ENCODE peak calls at places on chromosomes 4 and X, in four cellular contexts. B, U, W and T are unnamed samples.

GRCh38 chr4:25814737-25815136 is 48.1 kb downstream of the SEL1L3 start:
- DNase-seq in B (no peak), U (no peak), W (no peak), T (no peak)

GRCh38 chr4:24477919-24478318 is 106.4 kb downstream of the DHX15 start:
- DNase-seq in W (no peak), B (no peak), U (peak), T (no peak)

GRCh38 chrX:310621-311155 is 7.9 kb downstream of the GTPBP6 start:
- DNase-seq in W (no peak), U (no peak), B (no peak), T (no peak)

GRCh38 chrX:149074429-149074828 is 430.7 kb downstream of the IDS start:
- DNase-seq in B (peak), U (no peak), W (no peak), T (no peak)

GRCh38 chr4:72531322-72531721 is 37.7 kb downstream of the ADAMTS3 start:
- DNase-seq in W (no peak), B (no peak), U (no peak), T (no peak)

GRCh38 chrX:17802756-17803155 is 58.3 kb downstream of the RAI2 start:
- DNase-seq in U (no peak), B (no peak), W (no peak), T (peak)

GRCh38 chr4:108001540-108001939 is 11.9 kb downstream of the HADH start:
- DNase-seq in W (no peak), U (no peak), B (no peak), T (no peak)

GRCh38 chr4:150518559-150518958 is 63.4 kb upstream of the MAB21L2 start:
- DNase-seq in U (peak), B (no peak), W (no peak), T (no peak)

GRCh38 chrX:72094894-72095293 is 36.8 kb downstream of the RTL5 start:
- DNase-seq in B (no peak), U (no peak), W (no peak), T (no peak)

GRCh38 chrX:115940348-115940747 is 230.2 kb upstream of the AGTR2 start:
- DNase-seq in B (no peak), U (no peak), W (no peak), T (no peak)

GRCh38 chr4:70183168-70183939 is 12.2 kb upstream of the ODAM start:
- DNase-seq in B (peak), U (peak), W (peak), T (peak)

GRCh38 chr4:14022428-14022827 is 394.9 kb upstream of the BOD1L1 start:
- DNase-seq in W (no peak), U (peak), B (no peak), T (no peak)

GRCh38 chrX:8688776-8689175 is 43.2 kb downstream of the ANOS1 start:
- DNase-seq in U (no peak), B (no peak), W (peak), T (no peak)

GRCh38 chrX:17546356-17546755 is 171.4 kb downstream of the NHS start:
- DNase-seq in W (no peak), U (no peak), B (no peak), T (no peak)

GRCh38 chr4:142485452-142485851 is 360.6 kb downstream of the INPP4B start:
- DNase-seq in U (no peak), W (no peak), B (no peak), T (no peak)

GRCh38 chr4:1819284-1819683 is 26.2 kb downstream of the FGFR3 start:
- DNase-seq in W (no peak), U (no peak), B (no peak), T (no peak)

GRCh38 chrX:138001219-138001618 is 435.3 kb downstream of the ZIC3 start:
- DNase-seq in W (no peak), B (no peak), U (no peak), T (no peak)

GRCh38 chrX:8201896-8202331 is 30.8 kb upstream of the VCX2 start:
- DNase-seq in B (no peak), W (no peak), U (no peak), T (no peak)

GRCh38 chrX:1442724-1443367 is 9.9 kb downstream of the ASMTL start:
- DNase-seq in W (peak), B (no peak), U (no peak), T (no peak)

GRCh38 chrX:119477812-119478232 is 9.6 kb downstream of the SLC25A5 start:
- DNase-seq in U (peak), W (no peak), B (no peak), T (no peak)

GRCh38 chrX:40153335-40154221 is 55.8 kb upstream of the BCOR start:
- DNase-seq in B (no peak), W (peak), U (no peak), T (peak)

GRCh38 chr4:75398501-75398900 is 115.7 kb downstream of the RCHY1 start:
- DNase-seq in U (no peak), B (no peak), W (no peak), T (no peak)

DNA sequence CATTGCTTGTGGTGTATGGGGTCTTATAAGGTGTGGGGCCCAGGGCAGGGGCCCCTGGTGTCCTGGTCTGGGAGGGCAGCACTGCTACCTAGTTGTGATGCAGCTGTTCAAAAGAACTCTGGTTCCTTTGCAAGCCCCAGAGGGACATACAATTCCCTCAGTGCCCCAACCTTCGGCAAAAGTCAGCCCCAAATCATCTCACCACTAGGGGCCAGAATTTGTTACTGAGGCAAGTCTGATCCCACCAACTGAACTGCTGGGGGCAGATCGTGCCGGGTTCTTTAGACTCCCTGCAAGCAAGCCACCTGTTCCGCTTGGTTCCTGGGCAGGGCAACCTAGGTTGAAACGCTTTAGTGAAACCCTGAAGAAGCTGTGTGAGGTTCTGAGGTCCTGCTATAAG is 180.1 kb upstream of the S100G start:
- DNase-seq in B (no peak), U (no peak), W (peak), T (no peak)
- TF ChIP-seq CTCF in B (no peak), U (no peak), W (no peak), T (no peak)

GRCh38 chrX:30275498-30275897 is 28.6 kb downstream of the MAGEB1 start:
- DNase-seq in W (no peak), B (no peak), U (no peak), T (no peak)
- TF ChIP-seq CTCF in W (no peak), B (peak), U (peak), T (peak)

DNA sequence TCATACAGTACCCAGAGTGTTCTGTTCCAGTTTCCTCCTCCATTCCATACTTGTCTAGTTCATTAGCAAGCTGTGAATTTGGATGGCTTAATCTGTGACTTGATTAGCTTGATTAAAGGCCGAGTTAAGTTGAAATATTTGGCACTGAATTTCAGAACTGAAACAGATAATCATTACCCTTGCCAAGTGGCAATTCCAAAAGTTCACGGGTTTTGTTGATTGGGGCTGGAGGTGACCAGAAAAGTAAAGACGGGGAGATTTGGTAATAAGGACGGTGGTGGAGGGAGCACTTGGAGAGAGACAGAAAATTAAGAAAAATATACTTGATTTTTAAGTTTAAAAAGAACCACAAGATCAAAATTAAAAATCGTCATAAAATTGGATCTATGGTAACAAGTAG is 21.9 kb upstream of the KLHL2 start:
- DNase-seq in U (no peak), W (no peak), B (no peak), T (no peak)
- TF ChIP-seq CTCF in U (no peak), W (no peak), B (no peak), T (no peak)

DNA sequence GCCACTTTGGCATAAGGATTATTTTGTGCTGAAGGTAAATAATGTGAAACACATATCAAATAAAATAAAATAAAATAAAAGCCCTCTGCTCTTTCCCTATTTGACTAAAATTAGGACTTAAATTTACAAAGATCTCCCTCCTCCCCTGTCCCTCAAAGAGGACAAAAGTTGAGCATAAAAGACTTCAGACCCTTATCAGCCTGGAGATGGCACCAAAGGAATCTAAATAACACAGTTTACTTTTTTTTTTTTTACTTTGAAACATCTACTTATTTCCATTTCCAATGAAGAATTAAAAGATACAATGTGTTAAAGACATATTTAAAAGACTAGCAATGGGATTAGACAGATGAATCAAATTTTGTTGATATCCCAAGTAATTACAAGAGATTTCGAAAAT is 89.7 kb downstream of the EPHA5 start:
- DNase-seq in U (no peak), W (no peak), B (no peak), T (no peak)
- TF ChIP-seq CTCF in U (no peak), W (no peak), B (no peak), T (peak)